ENCODE peak calls at places on chromosomes 6 and 20, in ten cellular contexts. One of them, this sample, is unnamed.

GRCh38 chr6:89640804-89641203 is 2.3 kb upstream of the LYRM2 start:
- DNase-seq in glutamatergic neuron: no peak
- DNase-seq in epithelial cell of proximal tubule: no peak
- DNase-seq in MCF 10A: no peak
- DNase-seq in GM12865: no peak
- DNase-seq in right lobe of liver: no peak
- DNase-seq in psoas muscle: no peak
- DNase-seq in endothelial cell: no peak
- DNase-seq in astrocyte of the spinal cord: peak; percentile 50
- DNase-seq in cardiac muscle cell: no peak
- DNase-seq in this sample: no peak

GRCh38 chr6:117414770-117415169 is 11.0 kb downstream of the ROS1 start:
- DNase-seq in MCF 10A: no peak
- DNase-seq in right lobe of liver: no peak
- DNase-seq in epithelial cell of proximal tubule: no peak
- DNase-seq in GM12865: no peak
- DNase-seq in astrocyte of the spinal cord: peak; percentile 74
- DNase-seq in glutamatergic neuron: no peak
- DNase-seq in endothelial cell: no peak
- DNase-seq in cardiac muscle cell: no peak
- DNase-seq in psoas muscle: no peak
- DNase-seq in this sample: no peak

GRCh38 chr6:132003516-132004178 is 52.5 kb upstream of the CCN2 start:
- DNase-seq in psoas muscle: no peak
- DNase-seq in astrocyte of the spinal cord: no peak
- DNase-seq in epithelial cell of proximal tubule: no peak
- DNase-seq in endothelial cell: no peak
- DNase-seq in GM12865: no peak
- DNase-seq in glutamatergic neuron: no peak
- DNase-seq in MCF 10A: no peak
- DNase-seq in cardiac muscle cell: no peak
- DNase-seq in right lobe of liver: no peak
- DNase-seq in this sample: no peak

GRCh38 chr6:149079911-149080501 is 237.5 kb upstream of the TAB2 start:
- DNase-seq in epithelial cell of proximal tubule: no peak
- DNase-seq in GM12865: peak; percentile 41
- DNase-seq in MCF 10A: peak; percentile 73
- DNase-seq in astrocyte of the spinal cord: peak; percentile 65
- DNase-seq in glutamatergic neuron: no peak
- DNase-seq in endothelial cell: no peak
- DNase-seq in right lobe of liver: no peak
- DNase-seq in cardiac muscle cell: peak; percentile 51
- DNase-seq in psoas muscle: peak; percentile 73
- DNase-seq in this sample: no peak

GRCh38 chr6:100663219-100663863 is 198.6 kb upstream of the SIM1 start:
- DNase-seq in GM12865: no peak
- DNase-seq in right lobe of liver: no peak
- DNase-seq in glutamatergic neuron: no peak
- DNase-seq in psoas muscle: no peak
- DNase-seq in epithelial cell of proximal tubule: no peak
- DNase-seq in astrocyte of the spinal cord: peak; percentile 69
- DNase-seq in endothelial cell: no peak
- DNase-seq in MCF 10A: peak; percentile 28
- DNase-seq in cardiac muscle cell: no peak
- DNase-seq in this sample: no peak

GRCh38 chr6:39772559-39773283 is 19.5 kb upstream of the DAAM2 start:
- DNase-seq in MCF 10A: no peak
- DNase-seq in right lobe of liver: no peak
- DNase-seq in endothelial cell: no peak
- DNase-seq in glutamatergic neuron: no peak
- DNase-seq in psoas muscle: no peak
- DNase-seq in cardiac muscle cell: no peak
- DNase-seq in astrocyte of the spinal cord: no peak
- DNase-seq in epithelial cell of proximal tubule: no peak
- DNase-seq in GM12865: no peak
- DNase-seq in this sample: no peak

GRCh38 chr20:934186-934840 is 18.2 kb upstream of the ANGPT4 start:
- DNase-seq in right lobe of liver: peak; percentile 23
- DNase-seq in GM12865: no peak
- DNase-seq in epithelial cell of proximal tubule: no peak
- DNase-seq in astrocyte of the spinal cord: no peak
- DNase-seq in endothelial cell: no peak
- DNase-seq in psoas muscle: no peak
- DNase-seq in cardiac muscle cell: no peak
- DNase-seq in MCF 10A: no peak
- DNase-seq in glutamatergic neuron: no peak
- DNase-seq in this sample: no peak

GRCh38 chr6:89082439-89082838 is 1.9 kb downstream of the PNRC1 start:
- DNase-seq in psoas muscle: no peak
- DNase-seq in astrocyte of the spinal cord: peak; percentile 38
- DNase-seq in glutamatergic neuron: no peak
- DNase-seq in right lobe of liver: no peak
- DNase-seq in MCF 10A: peak; percentile 44
- DNase-seq in cardiac muscle cell: no peak
- DNase-seq in epithelial cell of proximal tubule: no peak
- DNase-seq in GM12865: peak; percentile 37
- DNase-seq in endothelial cell: no peak
- DNase-seq in this sample: peak; percentile 31

GRCh38 chr6:35719830-35720733 is 16.8 kb upstream of the ARMC12 start:
- DNase-seq in psoas muscle: peak; percentile 70
- DNase-seq in endothelial cell: peak; percentile 48
- DNase-seq in astrocyte of the spinal cord: peak; percentile 68
- DNase-seq in cardiac muscle cell: peak; percentile 61
- DNase-seq in GM12865: peak; percentile 76
- DNase-seq in epithelial cell of proximal tubule: no peak
- DNase-seq in glutamatergic neuron: peak; percentile 45
- DNase-seq in MCF 10A: no peak
- DNase-seq in right lobe of liver: peak; percentile 54
- DNase-seq in this sample: peak; percentile 70

GRCh38 chr6:111982681-111983080 is 71.2 kb upstream of the CCN6 start:
- DNase-seq in MCF 10A: no peak
- DNase-seq in glutamatergic neuron: no peak
- DNase-seq in GM12865: no peak
- DNase-seq in endothelial cell: no peak
- DNase-seq in epithelial cell of proximal tubule: no peak
- DNase-seq in astrocyte of the spinal cord: no peak
- DNase-seq in psoas muscle: no peak
- DNase-seq in right lobe of liver: no peak
- DNase-seq in cardiac muscle cell: no peak
- DNase-seq in this sample: no peak

GRCh38 chr6:53124131-53124800 is 24.4 kb downstream of the GCM1 start:
- DNase-seq in glutamatergic neuron: peak; percentile 19
- DNase-seq in right lobe of liver: no peak
- DNase-seq in GM12865: no peak
- DNase-seq in MCF 10A: no peak
- DNase-seq in cardiac muscle cell: no peak
- DNase-seq in psoas muscle: no peak
- DNase-seq in epithelial cell of proximal tubule: no peak
- DNase-seq in endothelial cell: no peak
- DNase-seq in astrocyte of the spinal cord: no peak
- DNase-seq in this sample: no peak

GRCh38 chr6:129592516-129593232 is 117.3 kb downstream of the ARHGAP18 start:
- DNase-seq in glutamatergic neuron: no peak
- DNase-seq in cardiac muscle cell: no peak
- DNase-seq in endothelial cell: no peak
- DNase-seq in GM12865: no peak
- DNase-seq in MCF 10A: no peak
- DNase-seq in astrocyte of the spinal cord: no peak
- DNase-seq in epithelial cell of proximal tubule: no peak
- DNase-seq in psoas muscle: no peak
- DNase-seq in right lobe of liver: no peak
- DNase-seq in this sample: no peak

GRCh38 chr6:39074486-39074885 is 25.9 kb downstream of the GLP1R start:
- DNase-seq in glutamatergic neuron: no peak
- DNase-seq in MCF 10A: no peak
- DNase-seq in cardiac muscle cell: no peak
- DNase-seq in right lobe of liver: no peak
- DNase-seq in epithelial cell of proximal tubule: no peak
- DNase-seq in astrocyte of the spinal cord: no peak
- DNase-seq in endothelial cell: no peak
- DNase-seq in psoas muscle: no peak
- DNase-seq in GM12865: no peak
- DNase-seq in this sample: no peak

GRCh38 chr6:85470023-85470410 is 20.1 kb downstream of the NT5E start:
- DNase-seq in psoas muscle: no peak
- DNase-seq in astrocyte of the spinal cord: no peak
- DNase-seq in GM12865: no peak
- DNase-seq in right lobe of liver: no peak
- DNase-seq in cardiac muscle cell: no peak
- DNase-seq in epithelial cell of proximal tubule: no peak
- DNase-seq in glutamatergic neuron: no peak
- DNase-seq in endothelial cell: no peak
- DNase-seq in MCF 10A: no peak
- DNase-seq in this sample: no peak

DNA sequence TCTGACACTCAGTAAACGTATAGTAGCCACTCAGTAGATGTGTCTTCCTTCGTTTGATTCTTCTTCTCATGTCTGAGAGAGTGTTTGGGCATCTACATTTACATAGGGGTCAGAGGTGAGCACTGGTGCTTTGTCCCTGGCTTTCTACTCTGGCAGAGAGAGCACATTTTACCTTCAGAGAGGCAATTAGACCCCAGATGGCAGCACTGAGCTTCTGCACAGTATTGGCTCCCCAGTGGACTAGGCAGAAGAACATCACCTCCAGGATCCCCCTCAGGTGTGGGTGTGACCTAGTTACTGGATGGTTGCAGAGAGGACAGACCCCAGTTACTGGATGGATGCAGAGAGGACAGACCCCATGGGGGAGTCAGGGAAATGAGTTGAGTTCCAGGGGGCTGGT is 327.2 kb downstream of the DHX35 start:
- DNase-seq in psoas muscle: no peak
- DNase-seq in GM12865: peak; percentile 29
- DNase-seq in astrocyte of the spinal cord: no peak
- DNase-seq in MCF 10A: peak; percentile 8
- DNase-seq in glutamatergic neuron: no peak
- DNase-seq in cardiac muscle cell: peak; percentile 9
- DNase-seq in right lobe of liver: no peak
- DNase-seq in endothelial cell: no peak
- DNase-seq in epithelial cell of proximal tubule: no peak
- DNase-seq in this sample: peak; percentile 34
- TF ChIP-seq CTCF in psoas muscle: peak; percentile 11
- TF ChIP-seq CTCF in GM12865: peak; percentile 49
- TF ChIP-seq CTCF in astrocyte of the spinal cord: peak; percentile 20
- TF ChIP-seq CTCF in MCF 10A: peak; percentile 19
- TF ChIP-seq CTCF in glutamatergic neuron: no peak
- TF ChIP-seq CTCF in cardiac muscle cell: no peak
- TF ChIP-seq CTCF in right lobe of liver: peak; percentile 37
- TF ChIP-seq CTCF in endothelial cell: peak; percentile 20
- TF ChIP-seq CTCF in epithelial cell of proximal tubule: peak; percentile 36
- TF ChIP-seq CTCF in this sample: peak; percentile 53

GRCh38 chr6:44113396-44113795 is 13.9 kb downstream of the MRPL14 start:
- DNase-seq in endothelial cell: no peak
- DNase-seq in MCF 10A: no peak
- DNase-seq in astrocyte of the spinal cord: no peak
- DNase-seq in cardiac muscle cell: no peak
- DNase-seq in right lobe of liver: no peak
- DNase-seq in glutamatergic neuron: no peak
- DNase-seq in GM12865: no peak
- DNase-seq in psoas muscle: no peak
- DNase-seq in epithelial cell of proximal tubule: no peak
- DNase-seq in this sample: no peak
- TF ChIP-seq CTCF in endothelial cell: peak; percentile 17
- TF ChIP-seq CTCF in MCF 10A: peak; percentile 4
- TF ChIP-seq CTCF in astrocyte of the spinal cord: peak; percentile 36
- TF ChIP-seq CTCF in cardiac muscle cell: peak; percentile 12
- TF ChIP-seq CTCF in right lobe of liver: peak; percentile 21
- TF ChIP-seq CTCF in glutamatergic neuron: peak; percentile 39
- TF ChIP-seq CTCF in GM12865: peak; percentile 13
- TF ChIP-seq CTCF in psoas muscle: peak; percentile 39
- TF ChIP-seq CTCF in epithelial cell of proximal tubule: peak; percentile 39
- TF ChIP-seq CTCF in this sample: no peak

GRCh38 chr20:48952656-48953055 is 31.1 kb downstream of the ARFGEF2 start:
- DNase-seq in endothelial cell: no peak
- DNase-seq in cardiac muscle cell: peak; percentile 67
- DNase-seq in psoas muscle: no peak
- DNase-seq in glutamatergic neuron: no peak
- DNase-seq in GM12865: no peak
- DNase-seq in epithelial cell of proximal tubule: no peak
- DNase-seq in MCF 10A: no peak
- DNase-seq in astrocyte of the spinal cord: no peak
- DNase-seq in right lobe of liver: no peak
- DNase-seq in this sample: no peak

GRCh38 chr20:48951646-48952045 is 30.1 kb downstream of the ARFGEF2 start:
- DNase-seq in right lobe of liver: no peak
- DNase-seq in endothelial cell: no peak
- DNase-seq in MCF 10A: no peak
- DNase-seq in psoas muscle: no peak
- DNase-seq in GM12865: no peak
- DNase-seq in astrocyte of the spinal cord: no peak
- DNase-seq in epithelial cell of proximal tubule: no peak
- DNase-seq in cardiac muscle cell: no peak
- DNase-seq in glutamatergic neuron: no peak
- DNase-seq in this sample: no peak

GRCh38 chr20:48948612-48949011 is 27.1 kb downstream of the ARFGEF2 start:
- DNase-seq in MCF 10A: no peak
- DNase-seq in astrocyte of the spinal cord: no peak
- DNase-seq in GM12865: no peak
- DNase-seq in endothelial cell: no peak
- DNase-seq in epithelial cell of proximal tubule: no peak
- DNase-seq in glutamatergic neuron: no peak
- DNase-seq in cardiac muscle cell: no peak
- DNase-seq in right lobe of liver: no peak
- DNase-seq in psoas muscle: no peak
- DNase-seq in this sample: no peak

GRCh38 chr20:48951041-48951440 is 29.5 kb downstream of the ARFGEF2 start:
- DNase-seq in MCF 10A: no peak
- DNase-seq in glutamatergic neuron: no peak
- DNase-seq in GM12865: no peak
- DNase-seq in epithelial cell of proximal tubule: no peak
- DNase-seq in astrocyte of the spinal cord: no peak
- DNase-seq in endothelial cell: no peak
- DNase-seq in psoas muscle: no peak
- DNase-seq in right lobe of liver: no peak
- DNase-seq in cardiac muscle cell: no peak
- DNase-seq in this sample: no peak

GRCh38 chr20:48949304-48950170 is 28.0 kb downstream of the ARFGEF2 start:
- DNase-seq in cardiac muscle cell: peak; percentile 71
- DNase-seq in epithelial cell of proximal tubule: no peak
- DNase-seq in astrocyte of the spinal cord: no peak
- DNase-seq in GM12865: no peak
- DNase-seq in MCF 10A: no peak
- DNase-seq in endothelial cell: peak; percentile 33
- DNase-seq in glutamatergic neuron: no peak
- DNase-seq in right lobe of liver: no peak
- DNase-seq in psoas muscle: no peak
- DNase-seq in this sample: no peak
- TF ChIP-seq CTCF in cardiac muscle cell: peak; percentile 5
- TF ChIP-seq CTCF in epithelial cell of proximal tubule: peak; percentile 3
- TF ChIP-seq CTCF in astrocyte of the spinal cord: no peak
- TF ChIP-seq CTCF in GM12865: no peak
- TF ChIP-seq CTCF in MCF 10A: no peak
- TF ChIP-seq CTCF in endothelial cell: peak; percentile 24
- TF ChIP-seq CTCF in glutamatergic neuron: peak; percentile 24
- TF ChIP-seq CTCF in right lobe of liver: no peak
- TF ChIP-seq CTCF in psoas muscle: no peak
- TF ChIP-seq CTCF in this sample: no peak

DNA sequence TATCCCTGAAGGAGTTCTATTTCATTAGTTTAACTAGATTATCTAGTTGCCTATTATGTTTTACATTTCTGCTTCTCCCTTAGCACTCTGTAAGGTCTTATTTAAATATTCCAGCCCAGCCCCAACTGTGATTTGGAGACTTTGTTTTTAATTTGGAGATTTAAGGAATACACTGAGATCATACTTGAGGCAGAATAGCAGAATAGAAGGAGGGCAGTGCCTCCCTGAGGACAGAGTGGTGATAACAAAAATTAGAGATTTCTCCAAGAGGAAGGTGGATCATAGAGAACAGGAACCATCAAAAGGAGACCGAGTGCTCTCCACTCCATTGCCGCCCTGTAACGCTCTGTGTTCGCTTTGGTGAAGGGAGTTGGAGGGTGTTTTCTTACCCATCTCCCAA is 14.8 kb upstream of the CD164 start:
- DNase-seq in astrocyte of the spinal cord: peak; percentile 14
- DNase-seq in right lobe of liver: no peak
- DNase-seq in MCF 10A: peak; percentile 35
- DNase-seq in psoas muscle: no peak
- DNase-seq in endothelial cell: no peak
- DNase-seq in cardiac muscle cell: no peak
- DNase-seq in glutamatergic neuron: no peak
- DNase-seq in GM12865: no peak
- DNase-seq in epithelial cell of proximal tubule: no peak
- DNase-seq in this sample: no peak
- TF ChIP-seq CTCF in astrocyte of the spinal cord: peak; percentile 30
- TF ChIP-seq CTCF in right lobe of liver: peak; percentile 49
- TF ChIP-seq CTCF in MCF 10A: peak; percentile 18
- TF ChIP-seq CTCF in psoas muscle: peak; percentile 27
- TF ChIP-seq CTCF in endothelial cell: no peak
- TF ChIP-seq CTCF in cardiac muscle cell: peak; percentile 54
- TF ChIP-seq CTCF in glutamatergic neuron: no peak
- TF ChIP-seq CTCF in GM12865: no peak
- TF ChIP-seq CTCF in epithelial cell of proximal tubule: peak; percentile 60
- TF ChIP-seq CTCF in this sample: peak; percentile 8